ENCODE peak calls at places on chromosomes 13 and 19, in seven cellular contexts. E is MCF 10A; T is stimulated activated CD8-positive, alpha-beta memory T cell treated with anti-CD3 and anti-CD28 coated beads, Interleukin-4, amount 100 ng/mL, for 48 hours; Q is frontal cortex; A is pancreas; U is left ventricle myocardium inferior; M is NCI-H2081 treated with DMSO at 0.1 percent for 48 hours. C is an unnamed sample.

GRCh38 chr19:58570770-58571574 is 2.2 kb downstream of the MZF1 start:
- DNase-seq in E (no peak), T (peak), Q (no peak), A (peak), U (peak), M (no peak), C (no peak)

GRCh38 chr13:79018166-79018565 is 359.2 kb upstream of the OBI1 start:
- DNase-seq in E (no peak), T (no peak), Q (no peak), A (no peak), U (no peak), M (no peak), C (no peak)

GRCh38 chr13:96216543-96216942 is 126.6 kb downstream of the HS6ST3 start:
- DNase-seq in E (no peak), T (no peak), Q (no peak), A (no peak), U (no peak), M (no peak), C (no peak)

GRCh38 chr19:29764322-29764721 is 47.5 kb upstream of the CCNE1 start:
- DNase-seq in E (no peak), T (no peak), Q (no peak), A (no peak), U (no peak), M (no peak), C (no peak)

GRCh38 chr13:25743426-25743825 is 308.4 kb downstream of the SHISA2 start:
- DNase-seq in E (peak), T (no peak), Q (no peak), A (no peak), U (no peak), M (no peak), C (no peak)

GRCh38 chr19:4267101-4267900 is 11.8 kb upstream of the SHD start:
- DNase-seq in E (peak), T (peak), Q (peak), A (peak), U (peak), M (no peak), C (peak)

GRCh38 chr19:13729859-13730258 is 34.5 kb upstream of the MRI1 start:
- DNase-seq in E (no peak), T (no peak), Q (no peak), A (no peak), U (no peak), M (no peak), C (no peak)

GRCh38 chr13:50460366-50460765 is 383.1 kb downstream of the DLEU7 start:
- DNase-seq in E (no peak), T (no peak), Q (no peak), A (no peak), U (no peak), M (no peak), C (no peak)

GRCh38 chr13:39781381-39781780 is 125.9 kb downstream of the COG6 start:
- DNase-seq in E (no peak), T (no peak), Q (no peak), A (no peak), U (no peak), M (no peak), C (no peak)

GRCh38 chr13:43546260-43546659 is 240.5 kb downstream of the ENOX1 start:
- DNase-seq in E (peak), T (no peak), Q (no peak), A (no peak), U (peak), M (no peak), C (no peak)

GRCh38 chr19:11138659-11139526 is 16.7 kb downstream of the SPC24 start:
- DNase-seq in E (peak), T (no peak), Q (peak), A (no peak), U (peak), M (no peak), C (no peak)

GRCh38 chr13:46778879-46779278 is 18.1 kb downstream of the ESD start:
- DNase-seq in E (no peak), T (no peak), Q (no peak), A (no peak), U (no peak), M (no peak), C (no peak)

GRCh38 chr13:110944121-110944967 is 29.5 kb upstream of the ANKRD10 start:
- DNase-seq in E (peak), T (no peak), Q (peak), A (peak), U (no peak), M (no peak), C (no peak)

GRCh38 chr13:72960114-72960513 is 98.7 kb upstream of the KLF5 start:
- DNase-seq in E (no peak), T (no peak), Q (no peak), A (no peak), U (no peak), M (no peak), C (no peak)

GRCh38 chr19:33726756-33727155 is 69.9 kb upstream of the KCTD15 start:
- DNase-seq in E (no peak), T (no peak), Q (no peak), A (no peak), U (no peak), M (no peak), C (no peak)

GRCh38 chr19:42400404-42400803 is 10.3 kb upstream of the CNFN start:
- DNase-seq in E (no peak), T (no peak), Q (no peak), A (no peak), U (no peak), M (no peak), C (no peak)

GRCh38 chr19:33906578-33907335 is 110.1 kb downstream of the KCTD15 start:
- DNase-seq in E (peak), T (no peak), Q (no peak), A (peak), U (peak), M (no peak), C (no peak)

GRCh38 chr19:49117677-49118564 is 1.0 kb downstream of the C19orf73 start:
- DNase-seq in E (no peak), T (no peak), Q (no peak), A (no peak), U (peak), M (no peak), C (no peak)

GRCh38 chr13:71513414-71514063 is 353.5 kb downstream of the DACH1 start:
- DNase-seq in E (no peak), T (no peak), Q (no peak), A (no peak), U (no peak), M (no peak), C (no peak)

GRCh38 chr19:56111601-56112312 is 9.3 kb downstream of the ZNF787 start:
- DNase-seq in E (no peak), T (peak), Q (peak), A (no peak), U (peak), M (no peak), C (peak)

GRCh38 chr13:85528578-85529215 is 270.5 kb downstream of the SLITRK6 start:
- DNase-seq in E (peak), T (no peak), Q (no peak), A (no peak), U (no peak), M (no peak), C (no peak)

GRCh38 chr19:7605490-7606222 is 10.0 kb downstream of the CAMSAP3 start:
- DNase-seq in E (peak), T (peak), Q (no peak), A (no peak), U (no peak), M (no peak), C (no peak)

GRCh38 chr19:15787611-15788155 is at the start of gene OR10H5:
- DNase-seq in E (no peak), T (no peak), Q (no peak), A (no peak), U (no peak), M (no peak), C (no peak)

GRCh38 chr13:50375792-50376191 is 360.5 kb downstream of the KCNRG start:
- DNase-seq in E (peak), T (no peak), Q (no peak), A (no peak), U (no peak), M (no peak), C (no peak)

GRCh38 chr13:110128546-110128945 is 178.4 kb downstream of the COL4A1 start:
- DNase-seq in E (no peak), T (no peak), Q (no peak), A (no peak), U (no peak), M (no peak), C (no peak)

GRCh38 chr13:47216176-47216822 is 319.4 kb upstream of the HTR2A start:
- DNase-seq in E (peak), T (no peak), Q (no peak), A (no peak), U (no peak), M (no peak), C (no peak)

GRCh38 chr19:29450306-29450705 is 75.5 kb upstream of the VSTM2B start:
- DNase-seq in E (no peak), T (no peak), Q (no peak), A (no peak), U (no peak), M (no peak), C (no peak)

GRCh38 chr13:67200183-67200582 is 30.0 kb downstream of the PCDH9 start:
- DNase-seq in E (no peak), T (no peak), Q (no peak), A (no peak), U (no peak), M (no peak), C (no peak)

GRCh38 chr13:75514080-75515040 is 23.3 kb downstream of the COMMD6 start:
- DNase-seq in E (no peak), T (no peak), Q (no peak), A (no peak), U (no peak), M (no peak), C (no peak)